ENCODE peak calls at places on chromosomes 7 and 10, in five cellular contexts. G is non-pigmented ciliary epithelial cell, S is C1 segment of cervical spinal cord, W is AG09319, Y is right cardiac atrium. A is an unnamed sample.

GRCh38 chr7:101315336-101315735 is 6.3 kb downstream of the IFT22 start:
- DNase-seq in G (no peak), S (no peak), Y (no peak), W (no peak), A (no peak)

GRCh38 chr7:96996937-96997511 is 8.3 kb upstream of the DLX6 start:
- DNase-seq in Y (no peak), G (no peak), W (no peak), S (no peak), A (no peak)

GRCh38 chr10:2760736-2761135 is 306.6 kb upstream of the PFKP start:
- DNase-seq in Y (no peak), W (no peak), S (no peak), G (no peak), A (no peak)

GRCh38 chr10:72087969-72088878 is at the start of gene SPOCK2:
- DNase-seq in S (peak; percentile 91), Y (peak; percentile 71), W (no peak), G (no peak), A (no peak)

GRCh38 chr7:44057181-44057848 is 8.1 kb downstream of the PGAM2 start:
- DNase-seq in W (no peak), G (no peak), Y (peak; percentile 31), S (no peak), A (no peak)

GRCh38 chr10:77355844-77356243 is 281.8 kb downstream of the KCNMA1 start:
- DNase-seq in S (no peak), G (peak; percentile 55), W (peak; percentile 56), Y (no peak), A (peak; percentile 87)

GRCh38 chr7:17772581-17773288 is 167.6 kb downstream of the SNX13 start:
- DNase-seq in S (no peak), G (no peak), Y (no peak), W (no peak), A (no peak)

GRCh38 chr7:157139142-157140117 is 704 bp downstream of the UBE3C start:
- DNase-seq in G (no peak), S (peak; percentile 52), Y (peak; percentile 82), W (no peak), A (no peak)

GRCh38 chr7:47153076-47153475 is 428.8 kb downstream of the TNS3 start:
- DNase-seq in W (peak; percentile 80), S (peak; percentile 22), Y (no peak), G (peak; percentile 86), A (peak; percentile 91)

GRCh38 chr10:44425466-44425865 is 40.6 kb upstream of the CXCL12 start:
- DNase-seq in Y (peak; percentile 9), S (no peak), W (no peak), G (no peak), A (no peak)

GRCh38 chr10:67837519-67838314 is at the start of gene DNAJC12:
- DNase-seq in W (peak; percentile 4), G (no peak), Y (no peak), S (peak; percentile 94), A (no peak)

GRCh38 chr7:11450246-11450645 is 381.8 kb downstream of the THSD7A start:
- DNase-seq in G (no peak), S (no peak), Y (no peak), W (no peak), A (no peak)